ENCODE peak calls at places on chromosomes 6 and 20, in six cellular contexts. E, G, X, L, C and P are unnamed samples.

GRCh38 chr6:170152111-170152926 is 138.6 kb downstream of the DLL1 start:
- DNase-seq in E (peak), G (no peak), X (no peak), L (no peak), C (no peak), P (peak)

GRCh38 chr6:35687658-35688604 is 784 bp downstream of the FKBP5 start:
- DNase-seq in E (peak), G (peak), X (peak), L (peak), C (peak), P (peak)

GRCh38 chr6:57078808-57079207 is 11.2 kb upstream of the ZNF451 start:
- DNase-seq in E (no peak), G (no peak), X (no peak), L (no peak), C (no peak), P (no peak)

GRCh38 chr6:139003751-139004150 is 15.7 kb upstream of the REPS1 start:
- DNase-seq in E (no peak), G (no peak), X (no peak), L (no peak), C (no peak), P (no peak)

GRCh38 chr20:63080411-63080810 is 73.6 kb upstream of the BHLHE23 start:
- DNase-seq in E (peak), G (no peak), X (no peak), L (no peak), C (no peak), P (no peak)

GRCh38 chr6:34227656-34228421 is 8.8 kb upstream of the HMGA1 start:
- DNase-seq in E (peak), G (peak), X (no peak), L (no peak), C (no peak), P (peak)

GRCh38 chr6:147262943-147263342 is 58.7 kb downstream of the STXBP5 start:
- DNase-seq in E (no peak), G (no peak), X (no peak), L (no peak), C (no peak), P (no peak)

GRCh38 chr20:13220194-13220856 is 749 bp upstream of the ISM1 start:
- DNase-seq in E (peak), G (peak), X (peak), L (no peak), C (no peak), P (peak)

GRCh38 chr20:31857861-31858835 is 12.2 kb downstream of the DUSP15 start:
- DNase-seq in E (peak), G (no peak), X (no peak), L (no peak), C (no peak), P (no peak)

GRCh38 chr20:37925265-37926165 is 22.6 kb downstream of the VSTM2L start:
- DNase-seq in E (no peak), G (no peak), X (no peak), L (no peak), C (no peak), P (no peak)

GRCh38 chr20:53707341-53708102 is 113.9 kb upstream of the ZNF217 start:
- DNase-seq in E (no peak), G (peak), X (no peak), L (no peak), C (no peak), P (peak)

GRCh38 chr6:23964865-23965264 is 161.2 kb upstream of the NRSN1 start:
- DNase-seq in E (no peak), G (no peak), X (no peak), L (no peak), C (no peak), P (no peak)

GRCh38 chr6:81450180-81450579 is 302.3 kb downstream of the TENT5A start:
- DNase-seq in E (no peak), G (peak), X (no peak), L (no peak), C (no peak), P (no peak)

GRCh38 chr6:98036344-98036743 is 753.3 kb upstream of the MMS22L start:
- DNase-seq in E (no peak), G (no peak), X (no peak), L (no peak), C (no peak), P (no peak)

GRCh38 chr6:155248021-155249001 is 15.5 kb upstream of the CLDN20 start:
- DNase-seq in E (no peak), G (peak), X (no peak), L (no peak), C (peak), P (peak)

GRCh38 chr6:139640453-139640852 is 266.0 kb upstream of the CITED2 start:
- DNase-seq in E (no peak), G (peak), X (no peak), L (no peak), C (no peak), P (no peak)

GRCh38 chr6:128036808-128037570 is 136.1 kb upstream of the THEMIS start:
- DNase-seq in E (no peak), G (peak), X (no peak), L (no peak), C (no peak), P (no peak)

GRCh38 chr6:142702501-142703460 is 242.2 kb downstream of the HIVEP2 start:
- DNase-seq in E (peak), G (no peak), X (no peak), L (no peak), C (no peak), P (no peak)

GRCh38 chr6:43572015-43572414 is 3.8 kb downstream of the XPO5 start:
- DNase-seq in E (no peak), G (no peak), X (no peak), L (no peak), C (no peak), P (no peak)

GRCh38 chr6:112827793-112828192 is 480.7 kb downstream of the RFPL4B start:
- DNase-seq in E (no peak), G (no peak), X (no peak), L (no peak), C (no peak), P (no peak)

GRCh38 chr6:73339340-73339739 is 14.7 kb downstream of the DPPA5 start:
- DNase-seq in E (no peak), G (no peak), X (no peak), L (no peak), C (no peak), P (peak)

GRCh38 chr6:124879992-124880355 is 82.3 kb upstream of the RNF217 start:
- DNase-seq in E (no peak), G (no peak), X (no peak), L (no peak), C (no peak), P (no peak)

GRCh38 chr6:169536446-169537170 is 165.2 kb downstream of the WDR27 start:
- DNase-seq in E (no peak), G (peak), X (no peak), L (no peak), C (peak), P (peak)

GRCh38 chr20:32524871-32525501 is 60.1 kb downstream of the NOL4L start:
- DNase-seq in E (peak), G (no peak), X (no peak), L (no peak), C (no peak), P (peak)

GRCh38 chr6:157847846-157848245 is 24.8 kb downstream of the SNX9 start:
- DNase-seq in E (no peak), G (no peak), X (no peak), L (no peak), C (no peak), P (no peak)

GRCh38 chr6:53547815-53548496 is 3.1 kb upstream of the GCLC start:
- DNase-seq in E (peak), G (peak), X (peak), L (peak), C (peak), P (peak)

GRCh38 chr6:137711929-137712328 is 155.1 kb upstream of the TNFAIP3 start:
- DNase-seq in E (no peak), G (no peak), X (no peak), L (no peak), C (no peak), P (no peak)

GRCh38 chr20:62894261-62894660 is 32.0 kb downstream of the DIDO1 start:
- DNase-seq in E (no peak), G (no peak), X (no peak), L (no peak), C (no peak), P (no peak)

GRCh38 chr6:87341899-87342298 is 2.7 kb upstream of the C6orf163 start:
- DNase-seq in E (no peak), G (no peak), X (no peak), L (no peak), C (no peak), P (peak)

GRCh38 chr20:16485406-16485805 is 87.8 kb downstream of the KIF16B start:
- DNase-seq in E (no peak), G (peak), X (no peak), L (no peak), C (no peak), P (no peak)

GRCh38 chr20:47503685-47504084 is 2.0 kb downstream of the NCOA3 start:
- DNase-seq in E (no peak), G (no peak), X (no peak), L (no peak), C (no peak), P (no peak)

GRCh38 chr6:105779113-105779512 is 307.0 kb upstream of the PRDM1 start:
- DNase-seq in E (no peak), G (no peak), X (no peak), L (no peak), C (no peak), P (no peak)

GRCh38 chr6:133854167-133854632 is 34.7 kb upstream of the TCF21 start:
- DNase-seq in E (no peak), G (no peak), X (no peak), L (no peak), C (no peak), P (peak)

GRCh38 chr6:145491126-145491525 is 244.2 kb downstream of the EPM2A start:
- DNase-seq in E (no peak), G (no peak), X (no peak), L (no peak), C (no peak), P (no peak)

GRCh38 chr6:111642463-111643158 is 36.9 kb upstream of the TRAF3IP2 start:
- DNase-seq in E (peak), G (peak), X (no peak), L (no peak), C (no peak), P (peak)

GRCh38 chr6:35490821-35491557 is 5.9 kb downstream of the TEAD3 start:
- DNase-seq in E (no peak), G (no peak), X (no peak), L (no peak), C (no peak), P (no peak)

GRCh38 chr6:170186006-170186908 is 104.6 kb downstream of the DLL1 start:
- DNase-seq in E (no peak), G (no peak), X (no peak), L (no peak), C (no peak), P (no peak)